ENCODE peak calls at places on chromosomes 3 and 15, in four cellular contexts. U is fibroblast of lung, G is fibroblast of the aortic adventitia, A is bronchial epithelial cell. X is an unnamed sample.

GRCh38 chr3:4540267-4540666 is 47.1 kb downstream of the ITPR1 start:
- DNase-seq in A (no peak), G (no peak), U (no peak), X (no peak)

GRCh38 chr15:99931703-99932603 is 198.7 kb upstream of the LYSMD4 start:
- DNase-seq in G (no peak), A (peak), U (peak), X (no peak)

GRCh38 chr3:98513136-98513535 is 9.6 kb downstream of the CLDND1 start:
- DNase-seq in U (peak), G (peak), A (peak), X (peak)

GRCh38 chr3:146159616-146160232 is 1.3 kb downstream of the PLOD2 start:
- DNase-seq in U (no peak), A (no peak), G (peak), X (no peak)

GRCh38 chr3:116440196-116440595 is 5.1 kb downstream of the LSAMP start:
- DNase-seq in U (peak), G (peak), A (peak), X (peak)

GRCh38 chr3:12350151-12350813 is 61.4 kb downstream of the PPARG start:
- DNase-seq in G (peak), U (peak), A (no peak), X (peak)

GRCh38 chr15:99522288-99522687 is 43.5 kb upstream of the MEF2A start:
- DNase-seq in A (no peak), G (no peak), U (no peak), X (no peak)

GRCh38 chr3:71875461-71875947 is 90.6 kb upstream of the PROK2 start:
- DNase-seq in G (peak), A (peak), U (peak), X (peak)

GRCh38 chr3:71973337-71974030 is 188.5 kb upstream of the PROK2 start:
- DNase-seq in U (no peak), G (no peak), A (peak), X (no peak)

GRCh38 chr3:136142592-136142991 is 53.5 kb downstream of the MSL2 start:
- DNase-seq in G (peak), U (peak), A (peak), X (peak)

GRCh38 chr3:30180305-30181275 is 425.8 kb upstream of the TGFBR2 start:
- DNase-seq in U (no peak), A (peak), G (peak), X (peak)

GRCh38 chr3:22263042-22263441 is 512.0 kb upstream of the ZNF385D start:
- DNase-seq in U (peak), G (peak), A (peak), X (peak)

GRCh38 chr3:7793786-7794185 is 707.8 kb upstream of the LMCD1 start:
- DNase-seq in A (no peak), G (no peak), U (peak), X (no peak)
- TF ChIP-seq CTCF in A (no peak), G (no peak), U (no peak), X (no peak)

GRCh38 chr3:187746059-187746453 is 788 bp upstream of the BCL6 start:
- DNase-seq in U (no peak), G (peak), A (no peak), X (peak)

GRCh38 chr3:187745201-187746058 is at the start of gene BCL6:
- DNase-seq in G (peak), U (peak), A (peak), X (peak)

GRCh38 chr3:187748050-187748481 is 2.8 kb upstream of the BCL6 start:
- DNase-seq in G (peak), U (peak), A (peak), X (peak)

GRCh38 chr3:187747506-187747905 is 2.2 kb upstream of the BCL6 start:
- DNase-seq in A (no peak), G (no peak), U (no peak), X (no peak)

GRCh38 chr3:187746479-187747335 is 1.4 kb upstream of the BCL6 start:
- DNase-seq in G (peak), U (peak), A (no peak), X (peak)
- H3K4me3 ChIP-seq in G (peak), U (peak), A (no peak), X (peak)

DNA sequence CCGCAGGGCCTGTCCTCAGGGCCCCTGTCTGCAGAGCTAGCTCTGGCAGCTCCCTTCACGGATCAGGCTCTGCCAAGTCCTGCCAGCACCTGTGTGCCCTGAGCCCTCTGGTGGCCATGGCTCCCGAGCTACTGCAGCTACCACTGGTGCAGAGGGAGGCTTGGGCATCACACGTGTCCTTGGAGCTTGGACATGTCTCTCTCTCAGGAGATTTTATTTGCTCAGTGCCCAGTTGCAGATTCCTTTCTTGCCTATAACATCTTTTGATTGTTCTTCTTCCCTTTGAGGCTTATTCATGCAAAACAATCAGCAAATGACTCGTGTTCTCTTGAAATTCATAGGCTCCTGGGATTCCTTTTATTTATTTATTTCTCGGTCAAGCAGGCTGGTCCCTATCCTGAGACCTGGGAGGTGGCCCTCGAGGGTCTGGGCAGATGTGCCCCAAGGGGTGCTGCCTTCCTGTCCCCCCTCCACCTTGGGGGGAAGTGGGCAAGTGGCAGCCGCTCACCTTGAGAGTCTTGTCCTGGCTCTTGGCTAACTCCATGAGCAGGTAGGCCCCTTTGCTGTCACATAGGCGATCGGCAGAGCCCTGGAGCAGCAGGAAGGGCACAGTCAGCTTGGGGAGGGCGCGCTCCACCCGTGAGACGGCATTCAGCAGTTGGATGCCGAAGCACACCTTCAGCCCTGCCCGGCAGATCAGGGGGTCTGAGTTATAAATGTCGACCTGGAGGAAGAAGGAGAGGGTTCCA is 21.9 kb downstream of the ABTB1 start:
- DNase-seq in A (peak), G (no peak), U (peak), X (no peak)
- TF ChIP-seq CTCF in A (peak), G (peak), U (peak), X (peak)

DNA sequence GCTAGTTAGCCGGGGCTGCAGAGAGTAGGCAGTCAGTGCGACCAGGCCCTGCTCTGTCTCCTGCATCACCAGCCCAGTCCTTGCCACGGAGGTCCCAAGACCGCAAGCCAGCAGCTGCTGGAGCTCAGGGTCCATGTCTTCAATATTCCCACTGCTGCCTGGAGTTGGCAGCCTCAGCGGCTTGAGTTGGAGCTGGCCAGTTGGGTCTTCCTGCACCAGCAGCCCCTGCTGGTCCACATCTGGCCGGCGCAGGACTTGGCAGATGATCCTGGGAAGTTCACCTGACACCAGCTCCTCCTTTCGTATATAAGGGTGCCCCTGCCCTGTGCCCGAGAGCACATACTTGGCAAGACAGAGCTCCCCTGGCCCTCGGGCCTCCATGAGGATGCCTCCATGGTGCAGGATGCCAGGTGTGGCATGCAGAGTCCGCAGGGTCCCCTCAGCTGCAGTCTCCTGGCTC is 5.7 kb downstream of the XIRP1 start:
- DNase-seq in U (no peak), G (no peak), A (no peak), X (no peak)
- H3K4me3 ChIP-seq in U (no peak), G (no peak), A (no peak), X (no peak)

GRCh38 chr3:190534386-190534785 is 20.5 kb downstream of the IL1RAP start:
- DNase-seq in G (no peak), U (peak), A (peak), X (no peak)

GRCh38 chr3:190533511-190534282 is 19.8 kb downstream of the IL1RAP start:
- DNase-seq in U (peak), G (peak), A (peak), X (peak)

GRCh38 chr3:190532626-190533155 is 18.8 kb downstream of the IL1RAP start:
- DNase-seq in A (no peak), G (no peak), U (no peak), X (no peak)

GRCh38 chr3:190537131-190537530 is 23.2 kb downstream of the IL1RAP start:
- DNase-seq in U (no peak), G (no peak), A (peak), X (peak)

DNA sequence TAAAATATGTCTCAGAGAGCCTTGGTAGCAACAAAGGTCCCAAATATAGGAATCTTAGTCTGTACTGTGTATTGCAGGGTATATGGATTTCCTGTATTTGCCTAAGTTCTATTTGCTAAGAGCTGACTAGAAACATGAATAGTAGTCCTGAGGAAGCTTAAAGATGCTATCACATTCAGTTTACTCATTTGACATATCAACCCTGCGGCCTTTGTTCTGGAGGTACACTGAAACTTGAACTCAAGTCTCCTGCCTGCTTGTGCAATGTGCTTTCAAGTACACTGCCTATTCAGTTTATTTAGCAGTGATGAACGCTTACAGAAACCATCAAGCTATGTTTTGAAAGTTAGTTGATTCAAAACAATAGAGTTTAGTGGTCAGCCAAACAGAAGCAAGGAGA is 21.1 kb downstream of the IL1RAP start:
- DNase-seq in U (peak), A (peak), G (no peak), X (peak)
- TF ChIP-seq CTCF in U (no peak), A (no peak), G (no peak), X (no peak)

X was measured in cardiac fibroblast.